ENCODE peak calls at places on chromosome 10, in six cellular contexts. K, X, R, T, U and A are unnamed samples.
A peak's percentile ranks its signal among the peaks of the same experiment; 100 is the strongest.

GRCh38 chr10:33145451-33146188 is 187.6 kb upstream of the ITGB1 start:
- DNase-seq in K (no peak), X (no peak), R (no peak), T (no peak), U (no peak), A (no peak)

GRCh38 chr10:63587191-63587590 is 66.0 kb downstream of the REEP3 start:
- DNase-seq in K (no peak), X (no peak), R (no peak), T (no peak), U (no peak), A (no peak)

GRCh38 chr10:33129181-33129928 is 171.3 kb upstream of the ITGB1 start:
- DNase-seq in K (peak; percentile 46), X (no peak), R (no peak), T (no peak), U (peak; percentile 69), A (no peak)

GRCh38 chr10:49138361-49138891 is 4.6 kb upstream of the FAM170B start:
- DNase-seq in K (no peak), X (no peak), R (no peak), T (no peak), U (no peak), A (no peak)

GRCh38 chr10:98312816-98313215 is 44.8 kb upstream of the LOXL4 start:
- DNase-seq in K (no peak), X (no peak), R (no peak), T (no peak), U (no peak), A (no peak)

GRCh38 chr10:97023401-97024180 is 162.2 kb downstream of the SLIT1 start:
- DNase-seq in K (no peak), X (no peak), R (no peak), T (no peak), U (peak; percentile 39), A (peak; percentile 48)

GRCh38 chr10:83371696-83372490 is 767.4 kb upstream of the GHITM start:
- DNase-seq in K (no peak), X (no peak), R (no peak), T (no peak), U (no peak), A (no peak)

GRCh38 chr10:43396061-43396927 is 12.7 kb downstream of the HNRNPF start:
- DNase-seq in K (peak; percentile 78), X (peak; percentile 91), R (peak; percentile 87), T (peak; percentile 81), U (peak; percentile 71), A (peak; percentile 84)

GRCh38 chr10:132412316-132413192 is 15.6 kb downstream of the PWWP2B start:
- DNase-seq in K (no peak), X (no peak), R (peak; percentile 83), T (no peak), U (no peak), A (no peak)

GRCh38 chr10:13351340-13351915 is 3.3 kb upstream of the SEPHS1 start:
- DNase-seq in K (no peak), X (peak; percentile 32), R (no peak), T (peak; percentile 69), U (no peak), A (no peak)

GRCh38 chr10:43225787-43226153 is 41.1 kb downstream of the RASGEF1A start:
- DNase-seq in K (no peak), X (no peak), R (peak; percentile 81), T (peak; percentile 47), U (no peak), A (peak; percentile 65)

GRCh38 chr10:125018576-125019143 is 76.7 kb downstream of the ZRANB1 start:
- DNase-seq in K (no peak), X (no peak), R (no peak), T (no peak), U (no peak), A (no peak)

GRCh38 chr10:103783686-103784085 is 71.7 kb downstream of the SH3PXD2A start:
- DNase-seq in K (no peak), X (no peak), R (no peak), T (no peak), U (no peak), A (no peak)

GRCh38 chr10:5525581-5526271 is 965 bp downstream of the CALML3 start:
- DNase-seq in K (no peak), X (no peak), R (no peak), T (no peak), U (no peak), A (peak; percentile 77)

GRCh38 chr10:96719850-96720421 is 378 bp downstream of the PIK3AP1 start:
- DNase-seq in K (peak; percentile 57), X (peak; percentile 88), R (peak; percentile 25), T (peak; percentile 68), U (no peak), A (no peak)

GRCh38 chr10:43138757-43139241 is 554 bp downstream of the CSGALNACT2 start:
- DNase-seq in K (peak; percentile 38), X (peak; percentile 71), R (no peak), T (peak; percentile 75), U (peak; percentile 47), A (no peak)

GRCh38 chr10:33211123-33211878 is 123.2 kb downstream of the NRP1 start:
- DNase-seq in K (no peak), X (no peak), R (no peak), T (no peak), U (peak; percentile 91), A (no peak)

GRCh38 chr10:1788401-1788800 is 51.1 kb upstream of the ADARB2 start:
- DNase-seq in K (no peak), X (no peak), R (no peak), T (no peak), U (no peak), A (no peak)

GRCh38 chr10:19048901-19049300 is 300 bp downstream of the MALRD1 start:
- DNase-seq in K (no peak), X (no peak), R (no peak), T (no peak), U (no peak), A (no peak)

GRCh38 chr10:132178885-132179545 is 7.7 kb upstream of the DPYSL4 start:
- DNase-seq in K (no peak), X (no peak), R (no peak), T (no peak), U (no peak), A (peak; percentile 70)

GRCh38 chr10:11489591-11489990 is 121.9 kb downstream of the USP6NL start:
- DNase-seq in K (no peak), X (no peak), R (no peak), T (no peak), U (no peak), A (no peak)

GRCh38 chr10:31353574-31353973 is 34.6 kb downstream of the ZEB1 start:
- DNase-seq in K (peak; percentile 43), X (peak; percentile 51), R (no peak), T (no peak), U (peak; percentile 46), A (no peak)

GRCh38 chr10:17735166-17735941 is 16.6 kb upstream of the TMEM236 start:
- DNase-seq in K (no peak), X (no peak), R (no peak), T (no peak), U (peak; percentile 56), A (no peak)

GRCh38 chr10:97024181-97025073 is 161.3 kb downstream of the SLIT1 start:
- DNase-seq in K (peak; percentile 70), X (peak; percentile 52), R (peak; percentile 61), T (no peak), U (peak; percentile 59), A (peak; percentile 38)

GRCh38 chr10:58952747-58953466 is 223.5 kb upstream of the PHYHIPL start:
- DNase-seq in K (peak; percentile 20), X (peak; percentile 30), R (peak; percentile 70), T (no peak), U (peak; percentile 69), A (no peak)

GRCh38 chr10:44051584-44052385 is 333.1 kb downstream of the CXCL12 start:
- DNase-seq in K (no peak), X (no peak), R (peak; percentile 70), T (no peak), U (peak; percentile 59), A (no peak)

GRCh38 chr10:118827466-118828155 is 72.8 kb upstream of the CACUL1 start:
- DNase-seq in K (no peak), X (no peak), R (no peak), T (no peak), U (no peak), A (no peak)
- TF ChIP-seq CTCF in K (peak; percentile 16), X (no peak), R (no peak), T (no peak), U (peak; percentile 22), A (peak; percentile 51)

GRCh38 chr10:90871279-90871760 is 454 bp upstream of the RPP30 start:
- DNase-seq in K (peak; percentile 65), X (peak; percentile 65), R (peak; percentile 34), T (no peak), U (peak; percentile 84), A (no peak)
- TF ChIP-seq CTCF in K (peak; percentile 61), X (no peak), R (peak; percentile 44), T (peak; percentile 40), U (peak; percentile 66), A (peak; percentile 82)

GRCh38 chr10:74099836-74100235 is 50.8 kb downstream of the AP3M1 start:
- DNase-seq in K (no peak), X (no peak), R (no peak), T (no peak), U (no peak), A (no peak)

GRCh38 chr10:74104480-74104879 is 46.1 kb downstream of the AP3M1 start:
- DNase-seq in K (no peak), X (no peak), R (no peak), T (no peak), U (no peak), A (no peak)

GRCh38 chr10:74104996-74105395 is 45.6 kb downstream of the AP3M1 start:
- DNase-seq in K (no peak), X (no peak), R (no peak), T (no peak), U (no peak), A (no peak)

GRCh38 chr10:74107391-74107790 is 43.2 kb downstream of the AP3M1 start:
- DNase-seq in K (no peak), X (no peak), R (no peak), T (no peak), U (no peak), A (no peak)

GRCh38 chr10:74103560-74104248 is 46.9 kb downstream of the AP3M1 start:
- DNase-seq in K (peak; percentile 48), X (peak; percentile 52), R (no peak), T (no peak), U (peak; percentile 54), A (no peak)
- TF ChIP-seq CTCF in K (peak; percentile 58), X (peak; percentile 49), R (peak; percentile 18), T (no peak), U (peak; percentile 62), A (peak; percentile 76)

DNA sequence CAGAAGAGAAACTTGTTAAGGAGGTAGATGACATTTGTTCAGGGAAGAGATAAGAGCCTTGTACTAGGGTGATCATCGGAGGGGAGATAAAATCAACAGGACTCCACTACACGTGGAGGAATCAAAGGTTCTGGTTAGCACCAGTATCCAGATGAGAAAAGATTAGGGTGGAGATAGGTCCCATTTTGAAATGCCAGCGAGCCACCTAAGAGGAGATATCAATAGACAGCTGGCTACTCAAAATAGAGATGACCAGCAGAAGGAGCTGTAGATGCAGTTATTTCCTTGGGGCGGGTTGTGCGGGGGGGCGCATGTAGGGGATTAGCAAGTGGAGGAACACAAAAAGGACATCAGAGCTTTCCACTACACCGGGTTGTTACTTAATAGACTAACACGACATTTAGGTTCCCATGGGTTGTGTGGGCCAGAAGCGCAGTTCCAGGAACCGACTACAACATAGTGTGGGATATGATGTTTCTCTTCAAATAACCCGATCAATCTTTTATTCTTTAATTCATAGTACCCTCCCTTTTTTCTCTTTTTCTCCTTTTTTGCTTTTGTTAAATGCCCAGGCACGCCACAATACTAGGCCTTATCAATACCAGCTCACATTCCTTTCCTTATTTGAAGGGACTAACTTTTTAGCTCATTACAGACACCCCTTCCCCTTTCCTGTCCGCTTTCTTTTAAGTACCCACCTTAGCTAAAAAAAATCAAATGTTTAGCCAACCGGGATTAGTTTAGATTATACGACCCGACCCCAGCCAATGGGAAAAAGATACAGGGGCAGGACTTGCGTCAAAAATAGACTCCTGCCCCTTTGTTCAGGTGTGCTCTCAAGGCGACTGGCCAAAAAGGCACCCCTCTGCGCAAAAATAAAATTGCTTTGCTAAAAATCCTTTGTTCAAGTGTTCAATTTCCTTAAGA is 2.0 kb upstream of the KIF11 start:
- DNase-seq in K (peak; percentile 49), X (peak; percentile 54), R (peak; percentile 33), T (no peak), U (peak; percentile 66), A (no peak)
- TF ChIP-seq CTCF in K (peak; percentile 63), X (peak; percentile 16), R (peak; percentile 20), T (no peak), U (peak; percentile 47), A (peak; percentile 68)